ENCODE peak calls at places on chromosomes 5 and 9, in ten cellular contexts. V is esophagus muscularis mucosa, S is thyroid gland, F is breast epithelium, X is esophagus squamous epithelium, T is gastrocnemius medialis, U is Peyer's patch, W is A549, H is HCT116, Y is heart left ventricle. I is an unnamed sample.
A peak's percentile ranks its signal among the peaks of the same experiment; 100 is the strongest.

GRCh38 chr9:95188459-95188858 is 129.1 kb downstream of the FANCC start:
- DNase-seq in X (no peak), U (no peak), V (no peak), T (no peak), H (no peak), S (no peak), W (no peak), F (no peak), Y (no peak), I (no peak)

GRCh38 chr5:105034335-105034734 is 1471.7 kb upstream of the NUDT12 start:
- DNase-seq in T (no peak), V (no peak), W (no peak), H (no peak), X (no peak), Y (no peak), U (no peak), F (no peak), S (no peak), I (no peak)

GRCh38 chr9:79800578-79800977 is 228.8 kb downstream of the TLE4 start:
- DNase-seq in V (peak; percentile 45), U (no peak), T (no peak), F (no peak), X (no peak), W (no peak), S (no peak), Y (no peak), H (no peak), I (no peak)

GRCh38 chr5:34898258-34898895 is 16.9 kb downstream of the RAD1 start:
- DNase-seq in X (no peak), U (peak; percentile 40), S (peak; percentile 58), T (peak; percentile 11), F (peak; percentile 40), V (no peak), H (peak; percentile 44), Y (peak; percentile 50), W (peak; percentile 69), I (peak; percentile 46)

GRCh38 chr5:102782245-102782872 is 27.3 kb downstream of the PAM start:
- DNase-seq in T (no peak), F (no peak), S (no peak), V (no peak), X (no peak), H (no peak), W (no peak), U (no peak), Y (no peak), I (no peak)

GRCh38 chr5:65066385-65066784 is 297.7 kb downstream of the CWC27 start:
- DNase-seq in F (peak; percentile 69), H (no peak), S (no peak), T (no peak), V (peak; percentile 70), Y (no peak), X (no peak), W (no peak), U (peak; percentile 60), I (no peak)

GRCh38 chr9:89277454-89277853 is 33.5 kb upstream of the CKS2 start:
- DNase-seq in F (no peak), Y (no peak), X (no peak), V (no peak), H (no peak), W (no peak), S (peak; percentile 64), U (no peak), T (no peak), I (no peak)

GRCh38 chr5:58259685-58260152 is 200.2 kb downstream of the PLK2 start:
- DNase-seq in H (peak; percentile 10), W (peak; percentile 96), Y (no peak), T (no peak), F (no peak), U (no peak), V (no peak), S (peak; percentile 54), X (no peak), I (no peak)

GRCh38 chr5:135449608-135450007 is 2.5 kb upstream of the DCANP1 start:
- DNase-seq in H (no peak), T (no peak), F (no peak), S (no peak), V (no peak), X (no peak), W (no peak), Y (no peak), U (no peak), I (no peak)

GRCh38 chr5:144406463-144406862 is 235.8 kb downstream of the KCTD16 start:
- DNase-seq in T (no peak), V (no peak), W (no peak), F (no peak), X (no peak), S (no peak), U (no peak), H (no peak), Y (no peak), I (no peak)

GRCh38 chr5:150058480-150059126 is 27.8 kb downstream of the CSF1R start:
- DNase-seq in S (no peak), T (peak; percentile 21), Y (peak; percentile 33), F (peak; percentile 40), V (no peak), H (no peak), W (no peak), X (no peak), U (no peak), I (no peak)

GRCh38 chr5:172119921-172120688 is 67.9 kb downstream of the STK10 start:
- DNase-seq in U (no peak), T (no peak), F (no peak), Y (no peak), W (no peak), S (no peak), X (no peak), V (no peak), H (no peak), I (no peak)

DNA sequence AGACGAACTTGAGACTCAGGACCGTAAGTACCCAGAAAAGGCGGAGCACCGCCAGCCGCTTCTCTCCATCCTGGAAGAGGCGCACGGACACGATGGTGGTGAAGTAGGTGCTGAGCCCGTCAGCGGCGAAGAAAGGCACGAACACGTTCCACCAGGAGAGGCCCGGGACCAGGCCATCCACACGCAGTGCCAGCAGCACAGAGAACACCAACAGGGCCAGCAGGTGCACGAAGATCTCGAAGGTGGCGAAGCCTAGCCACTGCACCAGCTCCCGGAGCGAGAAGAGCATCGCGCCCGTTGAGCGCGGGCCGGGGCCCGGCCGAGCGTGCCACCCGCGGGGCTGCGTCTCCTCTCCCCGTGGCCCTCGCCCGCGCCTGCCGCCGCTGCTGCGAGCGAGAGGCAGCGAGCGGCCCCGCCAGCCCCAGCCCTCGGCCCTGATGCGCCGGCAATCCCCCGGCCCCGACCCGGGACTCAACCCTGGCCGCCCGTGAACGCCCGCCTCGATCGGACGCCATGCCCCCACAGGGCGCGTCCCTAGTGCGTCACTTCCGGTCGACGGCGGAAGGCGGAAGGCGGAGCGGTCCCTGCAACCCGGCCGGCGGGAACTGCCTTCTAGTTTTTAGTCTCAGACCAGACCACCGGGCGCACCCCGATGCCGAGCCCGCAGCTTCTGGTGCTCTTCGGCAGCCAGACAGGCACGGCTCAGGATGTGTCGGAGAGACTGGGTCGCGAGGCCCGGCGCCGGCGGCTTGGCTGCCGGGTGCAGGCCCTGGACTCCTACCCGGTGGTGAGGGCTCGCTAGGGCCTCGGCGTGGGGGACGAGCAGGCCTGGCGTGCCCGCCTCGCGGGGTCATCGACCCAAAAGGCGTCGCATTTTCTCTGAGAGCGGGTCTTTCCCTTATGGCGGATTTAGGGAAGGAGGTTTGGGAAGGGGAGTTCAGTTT is at the start of the genes NDOR1 and TMEM203:
- DNase-seq in U (peak; percentile 91), F (peak; percentile 79), Y (peak; percentile 92), W (peak; percentile 84), T (peak; percentile 79), X (peak; percentile 54), S (peak; percentile 87), V (peak; percentile 97), H (peak; percentile 62), I (peak; percentile 96)
- TF ChIP-seq POLR2A in U (peak; percentile 82), F (peak; percentile 65), Y (peak; percentile 83), W (peak; percentile 74), T (peak; percentile 69), X (no peak), S (peak; percentile 61), V (peak; percentile 45), H (peak; percentile 93), I (peak; percentile 79)

DNA sequence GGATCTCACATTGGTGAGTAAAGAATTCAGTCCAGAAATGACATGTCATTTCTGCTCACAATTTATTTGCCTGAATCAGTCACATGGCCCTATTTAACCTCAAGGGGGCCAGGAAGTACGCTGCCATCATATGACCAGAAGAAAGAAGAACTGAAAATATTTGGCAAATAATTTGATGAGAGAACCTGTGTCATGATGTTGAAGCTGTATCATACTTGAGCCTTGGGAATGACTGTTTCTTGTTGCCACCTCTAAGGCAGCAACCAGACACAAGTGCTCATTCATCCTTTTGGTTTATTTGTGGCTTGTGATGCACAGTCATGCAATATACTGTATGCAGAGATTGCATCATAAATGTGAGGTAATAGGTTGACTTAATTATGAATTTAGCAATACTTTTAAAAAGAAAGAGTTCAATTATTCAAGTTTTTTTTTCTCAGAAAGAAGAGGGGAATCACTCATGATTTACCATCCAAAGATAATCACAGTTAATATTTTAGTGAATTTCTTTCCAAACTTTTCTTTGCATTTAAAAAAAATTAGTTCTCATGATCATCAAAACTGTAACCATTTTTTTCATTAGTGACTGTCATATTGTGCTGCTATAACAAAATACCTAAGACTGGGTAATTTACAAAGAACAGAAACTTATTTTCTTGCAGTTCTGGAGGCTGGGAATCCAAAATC is 8.2 kb upstream of the ZFYVE16 start:
- DNase-seq in V (no peak), T (no peak), X (no peak), H (no peak), S (no peak), W (peak; percentile 45), U (peak; percentile 54), Y (no peak), F (no peak), I (no peak)
- H3K4me3 ChIP-seq in V (no peak overlapping the region), T (no peak overlapping the region), X (no peak overlapping the region), H (no peak overlapping the region), S (no peak overlapping the region), W (no peak overlapping the region), U (no peak overlapping the region), Y (no peak overlapping the region), F (no peak overlapping the region), I (no peak overlapping the region)

GRCh38 chr5:38556599-38557308 is at the start of gene LIFR:
- DNase-seq in X (no peak), W (peak; percentile 85), H (peak; percentile 19), F (peak; percentile 72), T (peak; percentile 59), U (no peak), Y (peak; percentile 89), V (no peak), S (peak; percentile 89), I (peak; percentile 77)
- TF ChIP-seq POLR2A in X (no peak), W (peak; percentile 84), H (peak; percentile 63), F (peak; percentile 85), T (peak; percentile 86), U (no peak), Y (peak; percentile 63), V (peak; percentile 60), S (peak; percentile 40), I (no peak)

DNA sequence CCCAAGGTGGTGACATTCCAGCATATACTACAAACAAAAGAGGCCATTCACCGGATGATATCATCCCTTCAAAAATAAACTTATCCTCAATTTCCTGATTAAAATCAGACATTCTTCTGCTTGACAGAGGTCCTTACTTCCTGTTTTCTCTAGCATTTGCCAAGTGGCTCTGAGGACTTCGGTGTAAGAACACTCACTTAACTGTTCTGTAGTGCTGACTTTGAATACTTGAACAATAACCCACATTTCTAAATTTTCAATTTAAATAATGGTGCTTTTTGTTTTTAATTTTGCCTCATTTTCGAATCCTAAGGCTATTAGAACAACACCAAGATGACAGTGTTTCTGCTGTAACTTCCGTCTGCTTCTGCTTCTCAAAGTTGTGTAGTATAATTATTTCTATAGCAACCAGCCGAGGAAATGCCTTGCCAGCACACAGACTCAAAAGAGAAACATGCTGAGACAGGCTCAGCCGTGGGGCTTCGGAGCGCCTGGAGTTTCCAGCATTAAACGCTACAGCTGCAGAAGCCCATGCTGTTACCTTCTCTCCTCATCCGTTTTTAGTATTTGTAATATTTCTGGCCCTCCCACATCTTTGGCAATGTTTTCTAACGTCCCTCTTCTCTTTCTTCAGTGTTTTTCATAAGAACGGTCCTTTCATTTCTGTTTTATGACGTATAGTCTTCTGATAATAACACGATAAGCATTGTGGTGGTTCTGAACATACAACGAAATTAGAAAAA is 19.5 kb upstream of the ANXA1 start:
- DNase-seq in U (peak; percentile 44), W (peak; percentile 86), T (peak; percentile 48), H (no peak), Y (peak; percentile 71), S (peak; percentile 72), X (no peak), V (no peak), F (peak; percentile 91), I (peak; percentile 64)
- H3K4me3 ChIP-seq in U (peak overlapping the region; percentile 59), W (peak overlapping the region; percentile 40), T (peak overlapping the region; percentile 58), H (peak overlapping the region; percentile 60), Y (peak overlapping the region; percentile 48), S (peak overlapping the region; percentile 39), X (peak overlapping the region; percentile 44), V (peak overlapping the region; percentile 53), F (peak overlapping the region; percentile 53), I (peak overlapping the region; percentile 37)

I was measured in right lobe of liver.